ENCODE peak calls at places on chromosomes 11 and 22, in nine cellular contexts. W is GM13976; X is CD4-positive, alpha-beta T cell; R is iPS-NIHi11; H is activated CD4-positive, alpha-beta T cell treated with anti-CD3 and anti-CD28 coated beads for 36 hours; O is NCI-H1417; T is G401; Q is activated naive CD4-positive, alpha-beta T cell treated with anti-CD3 and anti-CD28 coated beads, Interleukin-2, amount 50 U/mL, for 16 hours; D is iris pigment epithelial cell. A is an unnamed sample.

GRCh38 chr11:12808519-12808918 is 134.3 kb downstream of the TEAD1 start:
- DNase-seq in W (no peak), X (no peak), R (no peak), H (no peak), O (no peak), T (no peak), Q (no peak), D (peak), A (no peak)

GRCh38 chr11:86671386-86672006 is 920 bp downstream of the ME3 start:
- DNase-seq in W (peak), X (no peak), R (peak), H (peak), O (no peak), T (peak), Q (no peak), D (no peak), A (no peak)

GRCh38 chr11:86931059-86931964 is 23.9 kb downstream of the FZD4 start:
- DNase-seq in W (no peak), X (no peak), R (no peak), H (no peak), O (no peak), T (no peak), Q (no peak), D (no peak), A (no peak)

GRCh38 chr11:64796757-64797541 is 6.1 kb downstream of the MAP4K2 start:
- DNase-seq in W (peak), X (no peak), R (no peak), H (no peak), O (no peak), T (no peak), Q (no peak), D (no peak), A (no peak)

GRCh38 chr11:21646351-21646750 is 546.5 kb upstream of the ANO5 start:
- DNase-seq in W (no peak), X (no peak), R (no peak), H (no peak), O (no peak), T (no peak), Q (no peak), D (no peak), A (no peak)

GRCh38 chr11:808427-809286 is 1.1 kb upstream of the RPLP2 start:
- DNase-seq in W (no peak), X (no peak), R (no peak), H (peak), O (no peak), T (peak), Q (no peak), D (no peak), A (no peak)

GRCh38 chr11:35796542-35796941 is 134.0 kb downstream of the TRIM44 start:
- DNase-seq in W (no peak), X (no peak), R (no peak), H (no peak), O (no peak), T (no peak), Q (no peak), D (peak), A (no peak)

GRCh38 chr11:128886401-128887119 is 4.6 kb upstream of the KCNJ5 start:
- DNase-seq in W (no peak), X (no peak), R (no peak), H (peak), O (peak), T (no peak), Q (no peak), D (no peak), A (no peak)

GRCh38 chr11:63629426-63629825 is 15.2 kb upstream of the PLAAT3 start:
- DNase-seq in W (no peak), X (no peak), R (no peak), H (no peak), O (no peak), T (no peak), Q (no peak), D (no peak), A (no peak)

GRCh38 chr11:66192181-66192888 is 76.1 kb upstream of the RAB1B start:
- DNase-seq in W (no peak), X (no peak), R (no peak), H (no peak), O (no peak), T (no peak), Q (no peak), D (no peak), A (no peak)

GRCh38 chr11:117083011-117083940 is 15.0 kb downstream of the SIK3 start:
- DNase-seq in W (no peak), X (no peak), R (no peak), H (no peak), O (no peak), T (no peak), Q (no peak), D (no peak), A (no peak)

GRCh38 chr22:19621372-19622060 is 92.8 kb upstream of the SEPTIN5 start:
- DNase-seq in W (no peak), X (no peak), R (no peak), H (no peak), O (no peak), T (peak), Q (no peak), D (peak), A (no peak)

GRCh38 chr11:88188251-88189030 is 13.2 kb upstream of the RAB38 start:
- DNase-seq in W (no peak), X (no peak), R (no peak), H (no peak), O (no peak), T (no peak), Q (no peak), D (peak), A (no peak)

GRCh38 chr11:21625982-21626381 is 566.9 kb upstream of the ANO5 start:
- DNase-seq in W (no peak), X (no peak), R (no peak), H (peak), O (no peak), T (no peak), Q (no peak), D (peak), A (no peak)

GRCh38 chr11:117299351-117300300 is 8.5 kb downstream of the BACE1-AS start:
- DNase-seq in W (no peak), X (no peak), R (peak), H (no peak), O (no peak), T (no peak), Q (no peak), D (no peak), A (no peak)

GRCh38 chr22:44360686-44361381 is 48.1 kb upstream of the SHISAL1 start:
- DNase-seq in W (no peak), X (no peak), R (peak), H (no peak), O (no peak), T (no peak), Q (no peak), D (no peak), A (no peak)

GRCh38 chr11:12461516-12461915 is 84.1 kb downstream of the PARVA start:
- DNase-seq in W (no peak), X (no peak), R (no peak), H (no peak), O (peak), T (no peak), Q (no peak), D (no peak), A (no peak)

GRCh38 chr11:123434262-123434661 is 4.2 kb downstream of the GRAMD1B start:
- DNase-seq in W (no peak), X (no peak), R (peak), H (peak), O (no peak), T (peak), Q (no peak), D (peak), A (no peak)

GRCh38 chr11:65871811-65872548 is 620 bp downstream of the EFEMP2 start:
- DNase-seq in W (no peak), X (no peak), R (no peak), H (no peak), O (no peak), T (peak), Q (no peak), D (peak), A (no peak)

GRCh38 chr11:128174465-128175101 is 412.8 kb downstream of the ETS1 start:
- DNase-seq in W (no peak), X (no peak), R (peak), H (peak), O (no peak), T (peak), Q (no peak), D (peak), A (no peak)

GRCh38 chr22:27930246-27931060 is 11.4 kb upstream of the PITPNB start:
- DNase-seq in W (no peak), X (no peak), R (no peak), H (no peak), O (no peak), T (no peak), Q (no peak), D (no peak), A (no peak)

GRCh38 chr11:71568707-71569349 is 3.5 kb downstream of the KRTAP5-10 start:
- DNase-seq in W (no peak), X (no peak), R (no peak), H (no peak), O (no peak), T (no peak), Q (no peak), D (no peak), A (no peak)

GRCh38 chr11:1841511-1842148 is 2.8 kb downstream of the TNNI2 start:
- DNase-seq in W (no peak), X (no peak), R (no peak), H (no peak), O (no peak), T (no peak), Q (no peak), D (no peak), A (no peak)

GRCh38 chr11:74672956-74673895 is 58.0 kb downstream of the CHRDL2 start:
- DNase-seq in W (no peak), X (no peak), R (no peak), H (no peak), O (no peak), T (peak), Q (no peak), D (peak), A (no peak)

GRCh38 chr11:14644396-14645246 is 1.0 kb downstream of the PDE3B start:
- DNase-seq in W (peak), X (peak), R (no peak), H (peak), O (peak), T (peak), Q (peak), D (peak), A (peak)

GRCh38 chr11:36500315-36500721 is 9.8 kb downstream of the TRAF6 start:
- DNase-seq in W (peak), X (no peak), R (peak), H (no peak), O (no peak), T (no peak), Q (no peak), D (peak), A (no peak)

GRCh38 chr11:103609117-103610066 is 427.0 kb upstream of the DDI1 start:
- DNase-seq in W (no peak), X (no peak), R (peak), H (no peak), O (no peak), T (no peak), Q (no peak), D (peak), A (no peak)

GRCh38 chr22:21082248-21082647 is 36.5 kb downstream of the LRRC74B start:
- DNase-seq in W (no peak), X (no peak), R (no peak), H (no peak), O (no peak), T (no peak), Q (no peak), D (peak), A (no peak)

GRCh38 chr11:68654978-68655377 is 29.4 kb upstream of the GAL start:
- DNase-seq in W (no peak), X (no peak), R (no peak), H (no peak), O (no peak), T (no peak), Q (no peak), D (no peak), A (no peak)

GRCh38 chr11:68750197-68750987 is 928 bp downstream of the TESMIN start:
- DNase-seq in W (peak), X (peak), R (peak), H (peak), O (no peak), T (no peak), Q (peak), D (no peak), A (peak)

A was measured in naive thymus-derived CD8-positive, alpha-beta T cell.